ENCODE peak calls at places on chromosomes 5 and 9, in six cellular contexts. D is sigmoid colon, Y is tibial nerve, C is H1, F is upper lobe of left lung, E is ovary. I is an unnamed sample. For H3K27me3 and H3K4me1, the result is how much of the 10 kb centered on the place peaks cover.

GRCh38 chr5:1638658-1639400 is 115.1 kb upstream of the LPCAT1 start:
- DNase-seq in D (peak), Y (no peak), C (no peak), F (peak), E (no peak), I (no peak)

GRCh38 chr5:75381456-75381855 is 44.4 kb downstream of the HMGCR start:
- DNase-seq in D (no peak), Y (no peak), C (no peak), F (no peak), E (no peak), I (no peak)

GRCh38 chr5:132589467-132589866 is 32.7 kb downstream of the RAD50 start:
- DNase-seq in D (no peak), Y (no peak), C (no peak), F (no peak), E (no peak), I (no peak)

GRCh38 chr9:78549711-78550110 is 252.8 kb downstream of the PSAT1 start:
- DNase-seq in D (no peak), Y (no peak), C (no peak), F (no peak), E (no peak), I (no peak)

GRCh38 chr5:174793684-174794328 is 69.4 kb downstream of the MSX2 start:
- DNase-seq in D (peak), Y (peak), C (peak), F (peak), E (no peak), I (peak)

GRCh38 chr5:132054697-132055440 is 5.6 kb upstream of the IL3 start:
- DNase-seq in D (peak), Y (no peak), C (no peak), F (no peak), E (no peak), I (no peak)

GRCh38 chr5:108530706-108531105 is 148.8 kb upstream of the FBXL17 start:
- DNase-seq in D (no peak), Y (no peak), C (no peak), F (no peak), E (no peak), I (no peak)

GRCh38 chr9:17280350-17281012 is 145.6 kb downstream of the CNTLN start:
- DNase-seq in D (no peak), Y (no peak), C (no peak), F (no peak), E (no peak), I (no peak)

GRCh38 chr5:1799110-1799601 is 481 bp downstream of the MRPL36 start:
- DNase-seq in D (no peak), Y (no peak), C (no peak), F (no peak), E (peak), I (peak)

GRCh38 chr5:173396311-173396993 is 68.2 kb upstream of the STC2 start:
- DNase-seq in D (peak), Y (no peak), C (peak), F (peak), E (no peak), I (no peak)

GRCh38 chr5:169772688-169773087 is 135.6 kb downstream of the DOCK2 start:
- DNase-seq in D (no peak), Y (no peak), C (no peak), F (no peak), E (no peak), I (no peak)

GRCh38 chr9:35341585-35341984 is 148.3 kb upstream of the RUSC2 start:
- DNase-seq in D (peak), Y (peak), C (no peak), F (no peak), E (peak), I (no peak)

GRCh38 chr5:93503598-93504067 is 77.4 kb downstream of the NR2F1-AS1 start:
- DNase-seq in D (no peak), Y (no peak), C (no peak), F (no peak), E (no peak), I (no peak)

GRCh38 chr5:9188131-9188530 is 357.7 kb downstream of the SEMA5A start:
- DNase-seq in D (no peak), Y (no peak), C (no peak), F (no peak), E (no peak), I (no peak)

GRCh38 chr9:108474356-108474755 is 381.4 kb downstream of the ACTL7B start:
- DNase-seq in D (no peak), Y (no peak), C (no peak), F (no peak), E (no peak), I (no peak)

GRCh38 chr5:95284512-95285405 is at the start of gene MCTP1:
- DNase-seq in D (no peak), Y (no peak), C (peak), F (peak), E (no peak), I (no peak)

GRCh38 chr5:95281211-95281610 is 3.7 kb downstream of the MCTP1 start:
- DNase-seq in D (no peak), Y (no peak), C (no peak), F (no peak), E (no peak), I (no peak)

GRCh38 chr5:95283761-95284511 is 958 bp downstream of the MCTP1 start:
- DNase-seq in D (no peak), Y (no peak), C (peak), F (peak), E (no peak), I (peak)

GRCh38 chr5:95283022-95283615 is 1.8 kb downstream of the MCTP1 start:
- DNase-seq in D (no peak), Y (no peak), C (no peak), F (no peak), E (no peak), I (no peak)

DNA sequence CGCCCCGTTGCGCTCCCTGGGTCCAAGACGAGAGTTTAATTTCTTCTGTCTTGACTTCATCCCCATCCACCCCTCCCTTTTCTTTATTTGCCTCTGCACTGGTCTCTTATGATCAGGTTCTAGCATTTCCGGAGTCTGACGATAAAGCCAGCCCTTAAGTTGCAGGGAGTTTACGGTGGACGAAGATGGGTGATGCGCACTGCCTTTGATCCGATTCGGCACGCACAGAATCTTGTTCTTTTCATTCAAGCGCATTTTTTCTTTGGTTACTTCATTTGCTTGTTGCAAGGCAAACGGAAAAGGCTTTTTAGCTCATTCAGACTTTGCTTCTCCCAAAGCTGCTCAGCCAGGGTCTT is 490 bp upstream of the MCTP1 start:
- DNase-seq in D (no peak), Y (no peak), C (no peak), F (no peak), E (no peak), I (no peak)
- H3K27me3 ChIP-seq in D (under half), Y (half or more), C (under half), F (under half), E (under half), I (half or more)

GRCh38 chr5:157215826-157216167 is 35.2 kb downstream of the ITK start:
- DNase-seq in D (no peak), Y (no peak), C (no peak), F (no peak), E (no peak), I (no peak)
- H3K4me1 ChIP-seq in D (under half), Y (under half), C (under half), F (under half), E (under half), I (under half)

DNA sequence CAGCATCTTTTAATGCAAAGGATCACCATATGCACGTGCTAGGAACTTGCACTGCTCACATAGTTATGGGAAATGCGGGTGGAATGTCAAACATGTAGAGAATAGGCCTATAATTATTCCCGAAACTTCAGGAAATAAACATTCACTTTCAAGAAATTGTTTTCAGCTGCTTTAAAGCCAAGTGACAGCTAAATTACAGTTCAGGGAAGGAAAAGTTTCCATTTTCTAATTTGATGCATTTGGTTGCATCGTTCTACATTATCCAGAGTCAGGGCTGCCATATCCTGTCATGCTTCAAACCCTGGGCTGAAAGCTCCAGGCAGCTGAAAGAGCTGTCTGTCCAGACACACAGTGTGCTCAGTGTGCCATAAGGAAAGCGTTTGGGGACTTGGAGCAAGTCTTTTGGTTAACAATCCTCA is 518.1 kb downstream of the CSNK1G3 start:
- DNase-seq in D (no peak), Y (no peak), C (no peak), F (no peak), E (no peak), I (no peak)
- TF ChIP-seq EP300 in D (no peak), Y (no peak), C (no peak), F (no peak), E (no peak), I (no peak)

GRCh38 chr5:96408841-96409458 is 24.1 kb downstream of the PCSK1 start:
- DNase-seq in D (no peak), Y (no peak), C (no peak), F (no peak), E (no peak), I (no peak)
- H3K27me3 ChIP-seq in D (under half), Y (under half), C (under half), F (under half), E (under half), I (under half)

DNA sequence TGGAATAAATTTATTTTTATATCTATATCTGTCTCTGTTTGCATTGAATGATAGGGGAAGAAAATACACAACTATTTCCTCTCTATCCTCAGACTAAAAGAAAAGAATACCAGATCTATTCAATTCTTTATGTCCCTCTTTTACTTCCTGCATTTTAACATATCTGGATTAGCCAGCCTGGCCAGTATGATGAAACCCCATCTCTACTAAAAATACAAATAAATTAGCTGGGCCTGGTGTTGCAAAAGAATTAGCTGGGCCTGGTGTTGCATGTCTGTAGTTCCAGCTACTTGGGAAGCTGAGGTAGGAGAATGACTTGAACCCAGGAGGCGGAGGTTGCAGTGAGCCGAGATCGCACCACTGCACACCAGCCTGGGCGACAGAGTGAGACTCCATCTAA is 182.0 kb downstream of the LURAP1L start:
- DNase-seq in D (no peak), Y (no peak), C (no peak), F (no peak), E (no peak), I (no peak)
- H3K4me1 ChIP-seq in D (under half), Y (under half), C (under half), F (under half), E (under half), I (under half)

DNA sequence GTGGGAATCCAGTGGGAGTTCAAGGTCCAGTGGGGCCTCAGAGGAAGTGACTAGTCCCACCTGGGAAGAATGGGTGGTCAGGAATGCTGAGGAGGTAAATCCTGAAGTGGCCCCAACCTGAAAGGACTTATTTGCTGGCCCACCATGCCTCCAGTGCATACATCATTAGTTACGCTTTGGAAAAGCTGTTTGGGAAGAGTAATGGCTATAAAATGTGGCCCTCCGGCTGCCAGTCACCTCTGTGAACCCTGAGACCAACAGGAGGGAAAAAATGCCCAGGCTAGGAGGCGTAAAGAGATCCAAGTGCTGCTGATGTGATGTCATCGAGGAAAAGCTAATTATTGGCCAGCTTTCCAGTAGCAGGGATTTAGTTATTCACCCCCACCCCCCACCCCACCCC is 2.7 kb upstream of the SLC26A2 start:
- DNase-seq in D (no peak), Y (no peak), C (no peak), F (no peak), E (no peak), I (no peak)
- TF ChIP-seq EP300 in D (no peak), Y (no peak), C (no peak), F (no peak), E (no peak), I (no peak)

GRCh38 chr9:124481115-124481514 is 26.1 kb downstream of the NR5A1 start:
- DNase-seq in D (no peak), Y (no peak), C (no peak), F (no peak), E (no peak), I (no peak)
- H3K27me3 ChIP-seq in D (half or more), Y (half or more), C (under half), F (under half), E (under half), I (half or more)

GRCh38 chr9:121751686-121752445 is 100.4 kb downstream of the DAB2IP start:
- DNase-seq in D (no peak), Y (no peak), C (no peak), F (no peak), E (peak), I (no peak)

GRCh38 chr9:121754655-121755436 is 103.4 kb downstream of the DAB2IP start:
- DNase-seq in D (no peak), Y (no peak), C (no peak), F (no peak), E (no peak), I (no peak)

GRCh38 chr9:121752929-121753328 is 101.5 kb downstream of the DAB2IP start:
- DNase-seq in D (no peak), Y (no peak), C (no peak), F (no peak), E (no peak), I (no peak)

GRCh38 chr9:121755581-121755980 is 104.1 kb downstream of the DAB2IP start:
- DNase-seq in D (no peak), Y (no peak), C (no peak), F (no peak), E (no peak), I (no peak)

GRCh38 chr9:121753802-121754654 is 102.6 kb downstream of the DAB2IP start:
- DNase-seq in D (no peak), Y (no peak), C (no peak), F (no peak), E (no peak), I (no peak)
- H3K4me1 ChIP-seq in D (half or more), Y (half or more), C (under half), F (half or more), E (half or more), I (under half)

GRCh38 chr5:126776499-126777256 is at the start of gene LMNB1:
- DNase-seq in D (peak), Y (peak), C (peak), F (peak), E (peak), I (peak)
- TF ChIP-seq EP300 in D (no peak), Y (peak), C (no peak), F (no peak), E (peak), I (no peak)

GRCh38 chr5:73336366-73336765 is 112.2 kb downstream of the FOXD1 start:
- DNase-seq in D (no peak), Y (no peak), C (no peak), F (no peak), E (no peak), I (no peak)
- H3K27me3 ChIP-seq in D (under half), Y (under half), C (under half), F (under half), E (under half), I (half or more)

I was measured in transverse colon.